ENCODE peak calls at places on chromosomes 4 and X, in six cellular contexts. T is kidney tubule cell, R is prostate gland, N is uterus, Q is H7, S is AG08396. P is an unnamed sample.

GRCh38 chr4:155582971-155583437 is 83.6 kb upstream of the GUCY1A1 start:
- DNase-seq in R (no peak), S (no peak), N (no peak), Q (no peak), T (peak; percentile 53), P (peak; percentile 35)

GRCh38 chrX:139560221-139560620 is 29.7 kb downstream of the F9 start:
- DNase-seq in R (no peak), S (no peak), N (no peak), T (peak; percentile 23), Q (no peak), P (no peak)

GRCh38 chr4:152773322-152773721 is 6.2 kb downstream of the TIGD4 start:
- DNase-seq in S (no peak), R (no peak), T (no peak), Q (no peak), N (no peak), P (no peak)

GRCh38 chr4:171813195-171813955 is at the start of gene GALNTL6:
- DNase-seq in R (no peak), N (no peak), T (peak; percentile 16), Q (peak; percentile 43), S (peak; percentile 27), P (no peak)

GRCh38 chr4:31343058-31343457 is 622.9 kb downstream of the PCDH7 start:
- DNase-seq in R (no peak), Q (no peak), N (no peak), T (no peak), S (no peak), P (no peak)

GRCh38 chr4:8539661-8540060 is 40.5 kb upstream of the GPR78 start:
- DNase-seq in R (no peak), N (no peak), Q (no peak), T (peak; percentile 33), S (no peak), P (no peak)

GRCh38 chr4:111960241-111960667 is 185.0 kb upstream of the FAM241A start:
- DNase-seq in Q (no peak), T (peak; percentile 30), N (no peak), R (no peak), S (no peak), P (no peak)

GRCh38 chrX:118495958-118496762 is 545 bp downstream of the DOCK11 start:
- DNase-seq in T (peak; percentile 26), R (peak; percentile 10), N (peak; percentile 34), Q (peak; percentile 72), S (no peak), P (no peak)

GRCh38 chr4:108350332-108350731 is 181.6 kb upstream of the LEF1 start:
- DNase-seq in S (no peak), R (no peak), T (no peak), Q (no peak), N (no peak), P (no peak)

GRCh38 chrX:43703211-43703791 is 47.2 kb downstream of the MAOA start:
- DNase-seq in S (no peak), T (peak; percentile 78), N (no peak), R (no peak), Q (no peak), P (peak; percentile 12)

GRCh38 chr4:128159967-128160366 is 98.9 kb downstream of the LARP1B start:
- DNase-seq in Q (no peak), R (no peak), N (no peak), T (peak; percentile 12), S (peak; percentile 71), P (no peak)

GRCh38 chrX:3651272-3651671 is 62.2 kb downstream of the PRKX start:
- DNase-seq in R (no peak), T (peak; percentile 44), S (peak; percentile 28), N (no peak), Q (no peak), P (peak; percentile 1)

GRCh38 chr4:8838911-8839431 is 32.7 kb downstream of the HMX1 start:
- DNase-seq in Q (no peak), S (no peak), N (no peak), R (no peak), T (no peak), P (no peak)

GRCh38 chr4:164251257-164251656 is 502.7 kb upstream of the SMIM31 start:
- DNase-seq in S (no peak), T (no peak), N (no peak), Q (no peak), R (peak; percentile 5), P (no peak)

GRCh38 chr4:6134612-6135220 is 65.6 kb downstream of the JAKMIP1 start:
- DNase-seq in T (no peak), S (no peak), N (no peak), R (no peak), Q (peak; percentile 77), P (no peak)

GRCh38 chr4:77815651-77816050 is 3.5 kb downstream of the CNOT6L start:
- DNase-seq in Q (no peak), N (no peak), R (no peak), T (no peak), S (no peak), P (no peak)

GRCh38 chr4:52568351-52568750 is 90.8 kb downstream of the USP46 start:
- DNase-seq in R (no peak), S (no peak), Q (no peak), N (no peak), T (no peak), P (no peak)

GRCh38 chrX:97117572-97117971 is 233.9 kb downstream of the RPA4 start:
- DNase-seq in Q (no peak), N (no peak), T (no peak), R (no peak), S (no peak), P (no peak)

GRCh38 chrX:100995469-100995868 is 26.0 kb downstream of the ARL13A start:
- DNase-seq in Q (no peak), R (no peak), T (peak; percentile 85), N (no peak), S (peak; percentile 69), P (peak; percentile 56)

GRCh38 chrX:86171366-86171765 is 23.1 kb downstream of the DACH2 start:
- DNase-seq in R (no peak), Q (no peak), N (no peak), T (peak; percentile 42), S (peak; percentile 7), P (no peak)

GRCh38 chrX:108415891-108416290 is 22.3 kb downstream of the COL4A6 start:
- DNase-seq in N (no peak), Q (no peak), S (no peak), T (no peak), R (no peak), P (no peak)

GRCh38 chrX:53686151-53686885 is at the start of gene HUWE1:
- DNase-seq in R (peak; percentile 66), Q (peak; percentile 81), N (peak; percentile 77), S (peak; percentile 67), T (peak; percentile 70), P (no peak)

GRCh38 chr4:31086771-31087330 is 366.7 kb downstream of the PCDH7 start:
- DNase-seq in R (no peak), S (no peak), T (no peak), N (no peak), Q (no peak), P (no peak)

P was measured in kidney epithelial cell.